ENCODE peak calls at places on chromosomes 12 and 14, in nine cellular contexts. S is PC-3, E is activated B cell treated with CpG ODN at 0.5 μM for 24 hours, A is lower lobe of right lung, F is endodermal cell, P is dorsolateral prefrontal cortex, V is neural crest cell, K is NB4, M is left lung. N is an unnamed sample.

GRCh38 chr14:64979336-64980074 is 7.2 kb upstream of the FNTB start:
- DNase-seq in S (peak), E (no peak), A (no peak), F (no peak), P (no peak), V (no peak), K (no peak), M (no peak), N (no peak)

GRCh38 chr12:11880424-11880823 is 190.3 kb upstream of the BCL2L14 start:
- DNase-seq in S (no peak), E (no peak), A (no peak), F (no peak), P (no peak), V (no peak), K (no peak), M (no peak), N (no peak)

GRCh38 chr14:51862171-51862838 is 1.9 kb downstream of the GNG2 start:
- DNase-seq in S (no peak), E (no peak), A (no peak), F (no peak), P (no peak), V (no peak), K (no peak), M (no peak), N (no peak)

GRCh38 chr12:109020136-109020535 is 732 bp downstream of the SVOP start:
- DNase-seq in S (no peak), E (no peak), A (no peak), F (no peak), P (no peak), V (no peak), K (no peak), M (no peak), N (no peak)

GRCh38 chr12:13270817-13271216 is 74.3 kb downstream of the EMP1 start:
- DNase-seq in S (no peak), E (no peak), A (no peak), F (peak), P (no peak), V (no peak), K (no peak), M (no peak), N (no peak)

GRCh38 chr12:88496429-88497190 is 83.7 kb downstream of the KITLG start:
- DNase-seq in S (no peak), E (no peak), A (no peak), F (no peak), P (no peak), V (no peak), K (no peak), M (no peak), N (no peak)

GRCh38 chr12:42886160-42886559 is 296.6 kb upstream of the PRICKLE1 start:
- DNase-seq in S (no peak), E (no peak), A (no peak), F (no peak), P (no peak), V (no peak), K (no peak), M (no peak), N (no peak)

GRCh38 chr12:62802981-62803380 is 132.0 kb downstream of the PPM1H start:
- DNase-seq in S (peak), E (no peak), A (no peak), F (peak), P (no peak), V (no peak), K (no peak), M (no peak), N (no peak)

GRCh38 chr12:12922191-12922616 is 29.8 kb downstream of the GPRC5D start:
- DNase-seq in S (peak), E (no peak), A (no peak), F (no peak), P (no peak), V (no peak), K (no peak), M (no peak), N (no peak)

GRCh38 chr12:79710707-79711483 is 20.1 kb upstream of the PAWR start:
- DNase-seq in S (no peak), E (no peak), A (peak), F (no peak), P (no peak), V (no peak), K (no peak), M (peak), N (no peak)

GRCh38 chr14:100577321-100577985 is 9.8 kb downstream of the BEGAIN start:
- DNase-seq in S (no peak), E (no peak), A (peak), F (peak), P (no peak), V (no peak), K (no peak), M (peak), N (no peak)

GRCh38 chr12:80216890-80217559 is 117.7 kb downstream of the OTOGL start:
- DNase-seq in S (no peak), E (no peak), A (no peak), F (peak), P (no peak), V (no peak), K (no peak), M (no peak), N (peak)

GRCh38 chr12:104544836-104545235 is 88.1 kb downstream of the CHST11 start:
- DNase-seq in S (no peak), E (no peak), A (no peak), F (no peak), P (no peak), V (no peak), K (no peak), M (no peak), N (no peak)

GRCh38 chr14:37594238-37594915 is 672 bp downstream of the FOXA1 start:
- DNase-seq in S (peak), E (no peak), A (peak), F (peak), P (no peak), V (peak), K (peak), M (no peak), N (peak)

GRCh38 chr14:23442721-23443356 is 7.4 kb upstream of the MYH7 start:
- DNase-seq in S (no peak), E (no peak), A (no peak), F (no peak), P (no peak), V (no peak), K (no peak), M (no peak), N (no peak)

GRCh38 chr14:21719841-21720240 is 46.2 kb upstream of the OR4E1 start:
- DNase-seq in S (no peak), E (no peak), A (no peak), F (no peak), P (no peak), V (no peak), K (no peak), M (no peak), N (no peak)

GRCh38 chr12:19390208-19390607 is 49.1 kb upstream of the AEBP2 start:
- DNase-seq in S (peak), E (no peak), A (no peak), F (no peak), P (no peak), V (no peak), K (no peak), M (no peak), N (no peak)

GRCh38 chr12:70831538-70831937 is 89.0 kb downstream of the PTPRR start:
- DNase-seq in S (peak), E (no peak), A (no peak), F (no peak), P (no peak), V (no peak), K (no peak), M (no peak), N (no peak)

GRCh38 chr14:100096656-100097055 is 31.4 kb downstream of the EVL start:
- DNase-seq in S (peak), E (no peak), A (no peak), F (no peak), P (no peak), V (no peak), K (no peak), M (no peak), N (no peak)

GRCh38 chr14:94295360-94296180 is 2.5 kb upstream of the SERPINA10 start:
- DNase-seq in S (no peak), E (no peak), A (no peak), F (no peak), P (no peak), V (no peak), K (no peak), M (no peak), N (no peak)

GRCh38 chr12:39606712-39607423 is 12.7 kb downstream of the ABCD2 start:
- DNase-seq in S (peak), E (no peak), A (no peak), F (no peak), P (no peak), V (no peak), K (no peak), M (no peak), N (no peak)

GRCh38 chr14:68278568-68279436 is 459.2 kb downstream of the RAD51B start:
- DNase-seq in S (peak), E (no peak), A (no peak), F (no peak), P (no peak), V (no peak), K (no peak), M (no peak), N (no peak)

GRCh38 chr12:94204647-94205247 is 56.4 kb downstream of the PLXNC1 start:
- DNase-seq in S (no peak), E (no peak), A (no peak), F (peak), P (no peak), V (no peak), K (no peak), M (no peak), N (no peak)

GRCh38 chr12:31524791-31525495 is 66.0 kb downstream of the DENND5B start:
- DNase-seq in S (peak), E (no peak), A (no peak), F (no peak), P (no peak), V (no peak), K (peak), M (no peak), N (peak)

GRCh38 chr14:94088516-94088915 is 7.4 kb downstream of the IFI27L1 start:
- DNase-seq in S (peak), E (no peak), A (no peak), F (no peak), P (no peak), V (no peak), K (no peak), M (no peak), N (no peak)

GRCh38 chr12:12899530-12900380 is 8.4 kb downstream of the GPRC5A start:
- DNase-seq in S (peak), E (no peak), A (no peak), F (no peak), P (no peak), V (no peak), K (no peak), M (no peak), N (peak)

GRCh38 chr12:16165506-16165905 is 112.0 kb downstream of the SLC15A5 start:
- DNase-seq in S (peak), E (no peak), A (no peak), F (peak), P (no peak), V (peak), K (peak), M (no peak), N (no peak)

GRCh38 chr12:106831699-106832098 is 57.2 kb downstream of the RIC8B start:
- DNase-seq in S (no peak), E (no peak), A (no peak), F (peak), P (no peak), V (no peak), K (no peak), M (no peak), N (no peak)

GRCh38 chr12:123085730-123086487 is 65.0 kb downstream of the PITPNM2 start:
- DNase-seq in S (peak), E (no peak), A (no peak), F (no peak), P (no peak), V (no peak), K (peak), M (peak), N (no peak)

GRCh38 chr14:77485901-77486678 is 12.5 kb downstream of the ISM2 start:
- DNase-seq in S (peak), E (no peak), A (no peak), F (no peak), P (no peak), V (no peak), K (no peak), M (no peak), N (peak)

DNA sequence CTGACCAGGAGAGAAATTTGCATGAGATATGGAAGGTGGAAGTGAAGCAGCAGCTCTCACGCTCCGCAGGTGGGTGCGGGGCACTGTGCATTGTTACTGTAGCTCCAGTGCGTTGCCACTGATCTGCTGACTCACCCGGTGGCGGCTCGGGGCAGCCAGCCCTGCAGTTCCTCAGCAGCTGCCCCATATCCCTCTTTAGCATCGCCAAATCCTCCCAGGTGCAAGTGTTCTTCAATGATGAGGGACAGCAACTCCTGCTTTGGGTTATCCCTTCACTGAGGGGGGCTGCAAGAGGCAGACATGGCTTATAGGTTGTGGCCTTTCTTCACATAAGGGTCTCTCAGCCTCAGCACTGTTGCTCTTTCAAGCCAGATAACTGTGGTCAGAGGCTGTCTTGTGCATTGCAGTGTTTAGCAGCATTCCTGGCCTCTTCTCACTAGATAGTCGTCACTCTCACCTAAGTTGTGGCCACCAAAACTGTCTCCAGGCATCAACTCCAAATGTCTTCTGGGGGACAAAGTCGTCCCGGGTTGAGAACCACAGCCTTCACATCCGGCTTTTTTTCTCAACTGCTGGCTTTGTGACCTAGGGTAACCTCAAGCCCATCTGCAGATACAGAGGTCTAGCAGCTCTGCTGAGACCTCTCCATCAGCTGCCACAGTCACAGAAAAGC is 180.8 kb downstream of the EFCAB11 start:
- DNase-seq in S (peak), E (peak), A (peak), F (peak), P (no peak), V (no peak), K (peak), M (peak), N (peak)
- TF ChIP-seq CTCF in S (no peak), E (no peak), A (no peak), F (peak), P (no peak), V (no peak), K (no peak), M (no peak), N (no peak)

DNA sequence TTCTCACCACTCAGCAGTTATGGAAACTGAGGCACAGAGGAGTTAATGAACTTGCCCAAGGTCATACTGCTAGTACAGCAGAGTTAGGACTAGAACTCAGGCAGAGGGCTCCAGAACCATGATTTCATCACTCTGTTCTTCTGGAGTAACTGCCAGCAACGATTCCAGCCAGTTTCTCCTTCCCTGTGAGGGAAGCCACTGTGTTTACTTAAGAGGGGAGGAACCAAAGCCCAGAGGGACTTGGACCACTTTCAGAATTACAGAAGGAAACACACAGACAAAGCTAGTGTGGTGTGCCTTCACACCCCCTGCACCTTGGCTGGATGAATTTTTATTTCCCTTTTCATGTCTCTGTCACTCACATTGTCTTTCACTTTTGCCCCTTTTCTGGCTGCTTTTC is 398.2 kb downstream of the DPF3 start:
- DNase-seq in S (peak), E (no peak), A (no peak), F (no peak), P (no peak), V (no peak), K (no peak), M (no peak), N (no peak)
- TF ChIP-seq CTCF in S (no peak), E (no peak), A (no peak), F (no peak), P (no peak), V (no peak), K (no peak), M (no peak), N (no peak)

GRCh38 chr12:2494490-2495192 is 300.1 kb upstream of the FKBP4 start:
- DNase-seq in S (no peak), E (no peak), A (no peak), F (no peak), P (no peak), V (no peak), K (no peak), M (no peak), N (no peak)

GRCh38 chr12:2501464-2502181 is 293.1 kb upstream of the FKBP4 start:
- DNase-seq in S (no peak), E (no peak), A (no peak), F (no peak), P (no peak), V (no peak), K (peak), M (no peak), N (no peak)

GRCh38 chr12:2503036-2503435 is 291.7 kb upstream of the FKBP4 start:
- DNase-seq in S (no peak), E (no peak), A (no peak), F (no peak), P (no peak), V (no peak), K (no peak), M (no peak), N (no peak)

GRCh38 chr12:2495452-2496112 is 299.2 kb upstream of the FKBP4 start:
- DNase-seq in S (no peak), E (no peak), A (no peak), F (no peak), P (no peak), V (no peak), K (no peak), M (no peak), N (no peak)

GRCh38 chr12:2498961-2499500 is 295.7 kb upstream of the FKBP4 start:
- DNase-seq in S (no peak), E (no peak), A (no peak), F (peak), P (no peak), V (no peak), K (no peak), M (no peak), N (no peak)
- TF ChIP-seq CTCF in S (no peak), E (no peak), A (no peak), F (peak), P (no peak), V (no peak), K (no peak), M (no peak), N (no peak)

DNA sequence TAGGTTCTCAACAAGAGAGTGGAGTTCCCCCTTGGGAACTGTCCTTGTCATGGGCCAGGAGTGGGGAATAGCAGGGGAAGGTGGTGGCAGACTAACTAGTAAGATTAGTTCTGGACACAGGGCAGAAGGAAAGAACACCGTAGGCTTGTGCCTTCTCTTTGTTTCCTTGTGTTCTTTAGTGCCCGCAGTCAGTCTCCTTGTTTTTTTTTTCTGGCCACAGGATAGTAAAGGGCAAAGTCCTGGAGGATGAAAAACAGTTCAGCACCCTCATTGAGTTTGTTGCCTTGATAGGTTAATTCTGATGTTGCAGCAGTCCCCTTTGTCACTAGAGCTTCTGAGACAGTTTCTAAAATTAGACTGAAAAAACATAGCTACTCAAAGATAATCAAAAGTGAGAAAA is 8.4 kb downstream of the PEX5 start:
- DNase-seq in S (no peak), E (no peak), A (no peak), F (no peak), P (no peak), V (no peak), K (no peak), M (no peak), N (peak)
- TF ChIP-seq CTCF in S (no peak), E (no peak), A (no peak), F (no peak), P (no peak), V (no peak), K (no peak), M (no peak), N (no peak)

GRCh38 chr12:81329088-81329487 is 251.2 kb downstream of the ACSS3 start:
- DNase-seq in S (peak), E (no peak), A (no peak), F (peak), P (no peak), V (no peak), K (peak), M (no peak), N (no peak)
- TF ChIP-seq CTCF in S (peak), E (no peak), A (peak), F (peak), P (no peak), V (peak), K (peak), M (no peak), N (peak)